ENCODE peak calls at places on chromosomes 11 and 22, in four cellular contexts. R is K562, L is A549, T is neural progenitor cell. Q is an unnamed sample.

GRCh38 chr11:22431074-22431473 is 92.9 kb downstream of the SLC17A6 start:
- DNase-seq in R (no peak), L (no peak), T (no peak), Q (no peak)

GRCh38 chr11:36364551-36364950 is 68.5 kb downstream of the PRR5L start:
- DNase-seq in R (no peak), L (no peak), T (no peak), Q (no peak)

GRCh38 chr11:47378011-47378835 is at the start of gene SPI1:
- DNase-seq in R (peak; percentile 88), L (no peak), T (no peak), Q (peak; percentile 96)

GRCh38 chr11:71263391-71263790 is 11.0 kb upstream of the SHANK2 start:
- DNase-seq in R (no peak), L (no peak), T (no peak), Q (no peak)

GRCh38 chr11:61891331-61892084 is at the start of gene FADS3:
- DNase-seq in R (peak; percentile 98), L (peak; percentile 76), T (peak; percentile 90), Q (peak; percentile 73)

GRCh38 chr11:106708348-106708747 is 309.9 kb downstream of the GUCY1A2 start:
- DNase-seq in R (no peak), L (no peak), T (peak; percentile 5), Q (no peak)

GRCh38 chr11:130087294-130087926 is 17.7 kb downstream of the APLP2 start:
- DNase-seq in R (no peak), L (no peak), T (no peak), Q (no peak)

GRCh38 chr11:44593194-44593593 is 27.7 kb downstream of the CD82 start:
- DNase-seq in R (no peak), L (no peak), T (no peak), Q (no peak)

GRCh38 chr22:38440747-38441350 is 14.2 kb downstream of the KCNJ4 start:
- DNase-seq in R (no peak), L (no peak), T (no peak), Q (no peak)

GRCh38 chr22:37283393-37283937 is 1.2 kb downstream of the CYTH4 start:
- DNase-seq in R (no peak), L (no peak), T (no peak), Q (peak; percentile 73)

GRCh38 chr11:4606231-4607015 is 1.6 kb downstream of the TRIM68 start:
- DNase-seq in R (no peak), L (no peak), T (no peak), Q (no peak)

GRCh38 chr11:84215671-84216070 is 929.5 kb upstream of the CCDC90B start:
- DNase-seq in R (no peak), L (no peak), T (no peak), Q (no peak)

GRCh38 chr11:61760946-61761345 is 8.5 kb downstream of the MYRF start:
- DNase-seq in R (no peak), L (no peak), T (no peak), Q (no peak)

GRCh38 chr22:36395922-36396321 is 8.2 kb upstream of the MYH9 start:
- DNase-seq in R (no peak), L (peak; percentile 54), T (no peak), Q (no peak)

GRCh38 chr11:3003396-3004231 is 11.5 kb upstream of the NAP1L4 start:
- DNase-seq in R (no peak), L (no peak), T (no peak), Q (no peak)

GRCh38 chr11:120431633-120432032 is 79.9 kb upstream of the GRIK4 start:
- DNase-seq in R (peak; percentile 17), L (peak; percentile 19), T (peak; percentile 13), Q (no peak)

GRCh38 chr11:60932605-60933346 is 8.5 kb downstream of the TMEM132A start:
- DNase-seq in R (no peak), L (no peak), T (peak; percentile 79), Q (peak; percentile 87)

GRCh38 chr11:95923441-95923729 is 522 bp downstream of the MTMR2 start:
- DNase-seq in R (no peak), L (no peak), T (no peak), Q (no peak)

GRCh38 chr11:66476841-66477251 is 3.4 kb upstream of the DPP3 start:
- DNase-seq in R (no peak), L (no peak), T (peak; percentile 52), Q (no peak)

GRCh38 chr11:116364357-116364756 is 408.4 kb downstream of the BUD13 start:
- DNase-seq in R (no peak), L (no peak), T (no peak), Q (no peak)

GRCh38 chr11:64619811-64620285 is 28.8 kb downstream of the SLC22A12 start:
- DNase-seq in R (peak; percentile 63), L (no peak), T (peak; percentile 56), Q (peak; percentile 77)

GRCh38 chr11:109789911-109790310 is 303.3 kb upstream of the ZC3H12C start:
- DNase-seq in R (no peak), L (no peak), T (no peak), Q (no peak)

GRCh38 chr11:65700377-65700776 is 11.7 kb upstream of the KAT5 start:
- DNase-seq in R (no peak), L (no peak), T (no peak), Q (peak; percentile 65)

GRCh38 chr22:37906364-37907008 is 389 bp downstream of the MICALL1 start:
- DNase-seq in R (peak; percentile 72), L (no peak), T (peak; percentile 55), Q (peak; percentile 82)

DNA sequence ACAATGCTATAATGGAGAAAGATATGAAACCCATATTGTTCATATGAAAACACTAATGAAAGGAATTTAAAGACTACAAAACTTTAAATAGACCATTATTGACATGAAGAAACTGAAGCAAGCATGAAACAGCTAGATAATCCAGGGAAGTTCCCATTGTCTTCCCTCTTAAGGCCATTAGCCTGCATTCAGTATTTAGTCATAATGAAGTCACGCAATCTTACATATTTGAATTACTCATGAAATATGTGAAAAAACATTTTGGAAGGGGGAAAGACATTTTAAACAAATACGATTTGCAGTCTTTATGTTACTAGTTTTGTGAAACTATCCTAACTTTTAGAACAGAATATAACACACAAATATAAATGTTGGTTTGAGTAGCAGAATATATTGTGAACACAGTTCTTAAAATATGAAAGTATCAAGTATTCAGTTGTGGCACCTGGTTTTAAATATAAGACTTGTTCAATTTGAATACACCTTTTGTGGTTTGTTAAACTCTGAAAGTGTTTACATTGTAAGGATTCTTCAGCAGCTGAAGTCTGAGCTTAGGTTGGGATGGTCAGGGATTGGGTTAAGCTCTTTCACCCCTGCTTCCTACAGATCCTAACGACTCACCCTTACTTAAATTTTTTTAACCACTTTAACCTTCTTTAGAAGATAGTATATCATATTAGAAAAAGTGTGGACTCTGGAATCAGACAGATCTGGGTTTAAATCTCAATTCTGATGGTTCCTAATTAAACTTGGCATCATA is 500.3 kb upstream of the TENM4 start:
- DNase-seq in R (no peak), L (no peak), T (no peak), Q (no peak)
- H3K4me2 ChIP-seq in R (no peak overlapping the region), L (no peak overlapping the region), T (no peak overlapping the region), Q (no peak overlapping the region)

GRCh38 chr11:94849836-94850235 is 81.7 kb downstream of the AMOTL1 start:
- DNase-seq in R (no peak), L (no peak), T (no peak), Q (no peak)
- H3K27ac ChIP-seq in R (no peak overlapping the region), L (no peak overlapping the region), T (no peak overlapping the region), Q (no peak overlapping the region)

DNA sequence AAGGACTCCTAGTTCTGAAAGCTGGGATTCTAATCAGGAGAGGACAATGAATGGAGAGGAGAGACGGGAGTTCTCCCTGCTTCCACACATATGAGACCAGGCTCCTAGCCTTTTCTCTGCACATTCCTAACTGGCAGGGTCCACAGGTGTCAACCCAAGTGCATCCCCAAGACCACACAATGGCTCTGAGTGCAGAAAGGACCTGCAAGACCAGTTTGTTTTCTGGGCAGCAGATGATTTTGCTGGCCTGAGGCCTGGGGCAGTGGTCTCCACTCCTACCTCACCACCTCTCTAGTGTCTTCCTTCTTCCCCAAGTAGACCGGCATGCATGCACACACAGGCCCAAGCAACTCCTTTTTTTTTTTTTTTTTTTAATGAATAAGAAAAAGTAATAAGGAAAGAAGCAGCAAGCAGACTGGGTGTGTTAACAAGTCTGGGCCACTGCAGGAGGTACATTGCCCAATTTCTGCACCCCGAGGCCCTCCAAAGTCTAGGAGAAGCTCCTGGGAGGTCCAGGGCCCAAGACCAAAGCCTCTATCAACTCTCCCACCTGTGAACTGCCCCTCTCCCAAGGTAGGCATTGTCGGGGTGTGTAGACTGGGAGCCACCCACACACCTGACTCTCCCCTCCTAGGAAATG is 1.2 kb upstream of the TSKU start:
- DNase-seq in R (no peak), L (no peak), T (no peak), Q (no peak)
- H3K4me2 ChIP-seq in R (peak overlapping the region; percentile 85), L (peak overlapping the region; percentile 84), T (peak overlapping the region; percentile 95), Q (no peak overlapping the region)

GRCh38 chr11:1028291-1028540 is 8.3 kb downstream of the MUC6 start:
- DNase-seq in R (no peak), L (no peak), T (no peak), Q (no peak)

GRCh38 chr11:1026163-1026450 is 10.4 kb downstream of the MUC6 start:
- DNase-seq in R (no peak), L (no peak), T (no peak), Q (no peak)

GRCh38 chr11:1025410-1026162 is 10.9 kb downstream of the MUC6 start:
- DNase-seq in R (no peak), L (no peak), T (no peak), Q (peak; percentile 48)

GRCh38 chr11:1027483-1028290 is 8.8 kb downstream of the MUC6 start:
- DNase-seq in R (no peak), L (no peak), T (no peak), Q (no peak)

DNA sequence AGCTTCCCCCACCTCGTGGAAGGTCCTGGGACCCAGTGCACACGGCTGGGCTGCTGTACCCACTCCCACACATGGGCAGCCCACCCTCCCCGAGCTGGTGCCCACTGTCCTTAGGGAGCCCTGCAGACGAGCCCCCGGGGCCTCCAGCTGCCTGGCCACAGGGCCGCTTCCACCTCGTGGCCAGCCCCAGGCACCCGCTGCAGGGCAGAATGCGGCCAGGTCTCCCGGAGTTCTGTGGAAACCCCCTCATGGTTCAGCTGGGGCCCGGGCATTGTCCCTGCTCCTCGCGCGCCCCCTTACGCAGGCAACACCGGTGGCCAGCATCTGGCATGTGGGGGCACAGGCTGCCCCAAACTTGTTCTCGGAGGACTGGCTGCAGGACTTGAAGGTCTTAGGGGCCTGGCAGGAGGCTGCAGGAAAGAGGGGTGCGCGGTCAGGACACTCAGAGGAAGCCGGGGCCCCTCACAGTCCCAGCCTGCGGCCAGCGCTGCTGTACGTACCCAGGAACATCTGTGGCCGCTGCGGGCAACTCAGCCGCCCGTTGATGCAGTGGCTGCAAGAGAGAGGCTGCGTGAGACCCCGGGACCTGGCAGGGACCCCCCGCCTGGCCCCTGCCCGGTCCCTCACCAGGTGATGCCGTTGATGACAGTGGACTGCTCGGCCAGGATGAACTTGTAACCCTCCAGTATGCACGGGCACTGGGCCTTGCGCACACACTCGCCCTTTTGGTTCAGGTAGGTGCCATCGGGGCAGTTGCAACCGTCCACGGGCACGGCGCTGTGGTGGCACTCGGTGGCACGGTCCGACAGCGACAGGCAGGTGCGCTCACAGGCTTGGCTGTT is 9.7 kb downstream of the MUC6 start:
- DNase-seq in R (no peak), L (no peak), T (no peak), Q (no peak)
- H3K27ac ChIP-seq in R (no peak overlapping the region), L (no peak overlapping the region), T (no peak overlapping the region), Q (no peak overlapping the region)

GRCh38 chr11:122668562-122669090 is 13.1 kb downstream of the UBASH3B start:
- DNase-seq in R (no peak), L (peak; percentile 35), T (no peak), Q (peak; percentile 80)
- H3K4me2 ChIP-seq in R (no peak overlapping the region), L (peak overlapping the region; percentile 68), T (no peak overlapping the region), Q (peak overlapping the region; percentile 59)

GRCh38 chr11:126113963-126114362 is 51.3 kb upstream of the CDON start:
- DNase-seq in R (no peak), L (no peak), T (no peak), Q (no peak)
- H3K27ac ChIP-seq in R (no peak overlapping the region), L (peak overlapping the region; percentile 87), T (no peak overlapping the region), Q (no peak overlapping the region)

GRCh38 chr22:48843640-48844039 is 984.0 kb downstream of the BRD1 start:
- DNase-seq in R (no peak), L (no peak), T (no peak), Q (no peak)
- H3K4me2 ChIP-seq in R (no peak overlapping the region), L (no peak overlapping the region), T (no peak overlapping the region), Q (no peak overlapping the region)